ENCODE peak calls at places on chromosomes 16 and 17, in six cellular contexts. One of them, this sample, is unnamed. For H3K9me3, the result is how much of the 10 kb centered on the place peaks cover.

GRCh38 chr17:57589151-57590034 is 155.7 kb downstream of the CCDC182 start:
- DNase-seq in lung: no peak
- DNase-seq in neural progenitor cell: no peak
- DNase-seq in A549: no peak
- DNase-seq in ascending aorta: no peak
- DNase-seq in HAP-1: no peak
- DNase-seq in this sample: no peak

GRCh38 chr17:19448341-19449268 is 37.6 kb downstream of the RNF112 start:
- DNase-seq in A549: peak
- DNase-seq in neural progenitor cell: no peak
- DNase-seq in ascending aorta: peak
- DNase-seq in lung: no peak
- DNase-seq in HAP-1: peak
- DNase-seq in this sample: peak

GRCh38 chr16:80511824-80512223 is 29.0 kb upstream of the DYNLRB2 start:
- DNase-seq in ascending aorta: no peak
- DNase-seq in lung: no peak
- DNase-seq in neural progenitor cell: no peak
- DNase-seq in HAP-1: no peak
- DNase-seq in A549: no peak
- DNase-seq in this sample: no peak

GRCh38 chr16:53768593-53768992 is 64.6 kb downstream of the FTO start:
- DNase-seq in neural progenitor cell: no peak
- DNase-seq in lung: peak
- DNase-seq in HAP-1: peak
- DNase-seq in ascending aorta: no peak
- DNase-seq in A549: peak
- DNase-seq in this sample: no peak

GRCh38 chr17:70091005-70091568 is 16.1 kb downstream of the KCNJ16 start:
- DNase-seq in ascending aorta: no peak
- DNase-seq in neural progenitor cell: no peak
- DNase-seq in HAP-1: no peak
- DNase-seq in A549: no peak
- DNase-seq in lung: no peak
- DNase-seq in this sample: no peak

GRCh38 chr17:41547921-41548843 is 20.1 kb upstream of the KRT19 start:
- DNase-seq in HAP-1: no peak
- DNase-seq in neural progenitor cell: no peak
- DNase-seq in lung: peak
- DNase-seq in A549: peak
- DNase-seq in ascending aorta: peak
- DNase-seq in this sample: peak

GRCh38 chr17:54102246-54102645 is 279.5 kb downstream of the KIF2B start:
- DNase-seq in A549: no peak
- DNase-seq in lung: no peak
- DNase-seq in HAP-1: no peak
- DNase-seq in neural progenitor cell: no peak
- DNase-seq in ascending aorta: no peak
- DNase-seq in this sample: no peak

GRCh38 chr17:75691371-75692290 is 24.5 kb downstream of the SAP30BP start:
- DNase-seq in lung: no peak
- DNase-seq in ascending aorta: no peak
- DNase-seq in HAP-1: no peak
- DNase-seq in A549: no peak
- DNase-seq in neural progenitor cell: peak
- DNase-seq in this sample: peak

GRCh38 chr17:80101946-80102706 is 745 bp downstream of the GAA start:
- DNase-seq in A549: no peak
- DNase-seq in HAP-1: no peak
- DNase-seq in neural progenitor cell: peak
- DNase-seq in ascending aorta: no peak
- DNase-seq in lung: no peak
- DNase-seq in this sample: no peak

GRCh38 chr16:84916850-84917249 is 94.5 kb downstream of the ZDHHC7 start:
- DNase-seq in ascending aorta: no peak
- DNase-seq in HAP-1: no peak
- DNase-seq in neural progenitor cell: no peak
- DNase-seq in A549: no peak
- DNase-seq in lung: no peak
- DNase-seq in this sample: no peak

GRCh38 chr17:82237083-82237745 is 8.4 kb downstream of the SLC16A3 start:
- DNase-seq in ascending aorta: no peak
- DNase-seq in A549: no peak
- DNase-seq in HAP-1: no peak
- DNase-seq in lung: no peak
- DNase-seq in neural progenitor cell: no peak
- DNase-seq in this sample: no peak

GRCh38 chr16:23141033-23141432 is 8.2 kb downstream of the USP31 start:
- DNase-seq in lung: no peak
- DNase-seq in A549: no peak
- DNase-seq in HAP-1: no peak
- DNase-seq in neural progenitor cell: no peak
- DNase-seq in ascending aorta: no peak
- DNase-seq in this sample: no peak

GRCh38 chr16:58651965-58652348 is 22.3 kb upstream of the CNOT1 start:
- DNase-seq in neural progenitor cell: no peak
- DNase-seq in A549: no peak
- DNase-seq in ascending aorta: no peak
- DNase-seq in lung: no peak
- DNase-seq in HAP-1: no peak
- DNase-seq in this sample: no peak

GRCh38 chr17:22507823-22508222 is 815.5 kb downstream of the KCNJ18 start:
- DNase-seq in HAP-1: no peak
- DNase-seq in ascending aorta: no peak
- DNase-seq in A549: peak
- DNase-seq in lung: no peak
- DNase-seq in neural progenitor cell: no peak
- DNase-seq in this sample: no peak
- H3K9me3 ChIP-seq in HAP-1: under half
- H3K9me3 ChIP-seq in ascending aorta: under half
- H3K9me3 ChIP-seq in A549: under half
- H3K9me3 ChIP-seq in lung: under half
- H3K9me3 ChIP-seq in neural progenitor cell: under half
- H3K9me3 ChIP-seq in this sample: under half

GRCh38 chr16:35510701-35511100 is 2051.3 kb downstream of the TP53TG3F start:
- DNase-seq in A549: no peak
- DNase-seq in HAP-1: no peak
- DNase-seq in lung: no peak
- DNase-seq in neural progenitor cell: no peak
- DNase-seq in ascending aorta: no peak
- DNase-seq in this sample: no peak

GRCh38 chr16:35506898-35507194 is 2047.4 kb downstream of the TP53TG3F start:
- DNase-seq in lung: no peak
- DNase-seq in neural progenitor cell: no peak
- DNase-seq in HAP-1: no peak
- DNase-seq in ascending aorta: no peak
- DNase-seq in A549: no peak
- DNase-seq in this sample: no peak

DNA sequence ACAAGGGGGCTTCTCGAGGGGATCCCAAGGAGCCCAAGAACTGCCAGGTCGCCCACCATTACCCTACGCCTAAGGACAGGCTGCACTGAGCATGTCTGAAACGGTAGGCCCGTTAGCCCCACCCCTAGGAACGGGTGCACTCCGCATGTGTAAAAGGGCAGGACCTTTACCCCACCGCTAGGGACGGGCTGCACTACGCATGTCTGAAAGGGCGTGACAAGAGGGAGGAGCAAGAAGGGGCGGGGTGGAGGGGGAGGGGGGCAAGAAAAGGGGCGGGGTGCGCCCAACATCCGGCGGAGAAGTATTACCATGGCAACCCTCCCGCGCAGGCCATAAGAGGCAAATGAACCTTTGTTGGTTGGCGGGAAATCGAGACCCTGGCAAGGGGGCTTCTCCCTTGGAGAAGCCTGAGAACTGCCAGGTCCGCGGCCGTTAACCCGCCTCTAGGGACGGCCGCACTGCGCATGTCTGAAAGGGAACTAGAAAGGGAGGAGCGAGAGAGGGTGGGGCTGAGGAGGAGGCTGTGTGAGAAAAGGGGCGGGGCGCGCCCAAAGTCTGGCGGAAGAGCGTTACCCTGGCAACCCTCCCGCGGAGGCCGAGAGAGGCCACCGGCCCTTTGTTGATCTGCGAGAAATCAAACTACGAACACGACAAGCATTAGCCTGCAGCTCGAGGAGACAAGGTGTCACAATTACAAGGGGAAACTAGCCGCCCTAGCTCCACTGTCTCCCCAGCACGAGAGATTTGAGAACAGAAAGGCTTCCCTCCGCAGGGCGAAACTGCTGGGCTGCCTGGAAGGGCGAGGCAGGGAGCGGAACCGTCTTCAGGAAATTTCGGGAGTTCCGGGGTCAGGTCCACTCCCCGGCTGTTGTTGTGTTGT is 2046.8 kb downstream of the TP53TG3F start:
- DNase-seq in A549: peak
- DNase-seq in lung: no peak
- DNase-seq in HAP-1: no peak
- DNase-seq in neural progenitor cell: no peak
- DNase-seq in ascending aorta: no peak
- DNase-seq in this sample: no peak
- H3K9me3 ChIP-seq in A549: under half
- H3K9me3 ChIP-seq in lung: under half
- H3K9me3 ChIP-seq in HAP-1: under half
- H3K9me3 ChIP-seq in neural progenitor cell: under half
- H3K9me3 ChIP-seq in ascending aorta: under half
- H3K9me3 ChIP-seq in this sample: under half

GRCh38 chr17:37025847-37026533 is 77.2 kb downstream of the AATF start:
- DNase-seq in lung: no peak
- DNase-seq in ascending aorta: no peak
- DNase-seq in neural progenitor cell: no peak
- DNase-seq in HAP-1: no peak
- DNase-seq in A549: no peak
- DNase-seq in this sample: no peak
- H3K9me3 ChIP-seq in lung: under half
- H3K9me3 ChIP-seq in ascending aorta: under half
- H3K9me3 ChIP-seq in neural progenitor cell: under half
- H3K9me3 ChIP-seq in HAP-1: under half
- H3K9me3 ChIP-seq in A549: under half
- H3K9me3 ChIP-seq in this sample: under half

DNA sequence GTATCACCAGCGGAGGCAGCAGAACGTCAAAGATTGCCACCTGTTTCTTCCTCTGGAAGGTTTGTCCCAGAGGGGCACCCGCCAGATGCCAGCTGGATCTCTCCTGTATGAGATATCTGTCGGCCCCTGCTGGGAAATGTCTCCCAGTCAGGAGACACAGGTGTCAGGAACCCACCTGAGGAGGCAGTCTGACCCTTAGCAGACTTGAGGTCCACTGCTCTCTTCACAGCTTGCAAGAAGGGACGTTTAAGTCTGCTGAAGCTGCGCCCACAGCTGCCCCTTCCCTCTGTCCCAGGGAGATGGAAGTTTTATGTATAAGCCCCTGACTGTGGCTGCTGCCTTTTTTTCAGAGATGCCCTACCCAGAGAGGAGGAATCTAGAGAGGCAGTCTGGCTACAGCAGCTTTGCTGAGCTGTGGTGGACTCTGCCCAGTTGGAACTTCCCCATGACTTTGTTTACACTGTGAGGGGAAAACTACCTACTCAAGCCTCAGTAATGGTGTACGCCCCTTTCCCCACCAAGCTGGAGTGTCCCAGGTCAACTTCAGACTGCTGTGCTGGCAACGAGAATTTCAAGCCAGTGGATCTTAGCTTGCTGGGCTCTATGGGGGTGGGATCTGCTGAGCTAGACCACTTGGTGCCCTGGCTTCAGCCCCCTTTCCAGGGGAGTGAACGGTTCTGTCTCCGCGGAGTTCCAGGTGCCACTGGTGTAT is 92.9 kb downstream of the PHKB start:
- DNase-seq in neural progenitor cell: no peak
- DNase-seq in A549: no peak
- DNase-seq in lung: no peak
- DNase-seq in HAP-1: no peak
- DNase-seq in ascending aorta: no peak
- DNase-seq in this sample: no peak
- H3K9me3 ChIP-seq in neural progenitor cell: under half
- H3K9me3 ChIP-seq in A549: under half
- H3K9me3 ChIP-seq in lung: under half
- H3K9me3 ChIP-seq in HAP-1: under half
- H3K9me3 ChIP-seq in ascending aorta: under half
- H3K9me3 ChIP-seq in this sample: under half

GRCh38 chr16:3038896-3039295 is 2.2 kb upstream of the BICDL2 start:
- DNase-seq in lung: no peak
- DNase-seq in HAP-1: no peak
- DNase-seq in ascending aorta: no peak
- DNase-seq in neural progenitor cell: no peak
- DNase-seq in A549: no peak
- DNase-seq in this sample: no peak

GRCh38 chr16:3035972-3036725 is 595 bp downstream of the BICDL2 start:
- DNase-seq in HAP-1: no peak
- DNase-seq in A549: no peak
- DNase-seq in lung: no peak
- DNase-seq in neural progenitor cell: no peak
- DNase-seq in ascending aorta: no peak
- DNase-seq in this sample: no peak

GRCh38 chr16:3035289-3035971 is 1.3 kb downstream of the BICDL2 start:
- DNase-seq in A549: no peak
- DNase-seq in ascending aorta: no peak
- DNase-seq in HAP-1: no peak
- DNase-seq in neural progenitor cell: no peak
- DNase-seq in lung: no peak
- DNase-seq in this sample: no peak

GRCh38 chr16:3038256-3038655 is 1.5 kb upstream of the BICDL2 start:
- DNase-seq in neural progenitor cell: no peak
- DNase-seq in ascending aorta: no peak
- DNase-seq in A549: no peak
- DNase-seq in HAP-1: no peak
- DNase-seq in lung: peak
- DNase-seq in this sample: peak

DNA sequence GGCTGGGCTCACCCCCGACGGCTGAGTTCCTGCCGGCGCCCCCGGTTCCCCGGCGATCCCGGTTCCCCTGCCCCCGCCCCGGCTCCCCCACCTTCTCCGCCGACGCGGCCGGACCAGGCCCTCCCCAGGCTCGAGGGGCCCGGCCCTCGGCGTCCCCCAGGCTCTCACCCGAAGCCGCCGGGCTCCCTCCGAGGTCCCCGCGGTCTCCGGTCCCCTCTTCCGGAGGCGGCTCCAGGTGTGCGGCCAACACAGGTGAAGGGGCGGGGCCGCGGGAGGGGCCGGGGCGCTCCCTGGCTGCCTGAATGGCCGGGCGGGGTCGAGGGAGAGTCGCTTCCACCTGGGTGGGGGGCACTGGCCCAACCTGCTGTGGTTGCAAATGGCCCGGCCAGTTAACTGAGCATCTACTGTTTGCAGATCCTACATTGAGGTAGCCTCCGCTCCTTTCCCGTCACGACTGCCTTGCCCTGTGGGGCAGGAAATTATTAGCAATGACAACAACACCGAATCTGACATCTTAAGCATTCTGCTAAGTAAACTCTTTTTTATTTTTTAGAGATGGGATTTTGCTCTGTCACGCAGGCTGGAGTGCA is at the start of gene BICDL2:
- DNase-seq in lung: no peak
- DNase-seq in HAP-1: no peak
- DNase-seq in A549: no peak
- DNase-seq in ascending aorta: no peak
- DNase-seq in neural progenitor cell: no peak
- DNase-seq in this sample: no peak
- H3K9me3 ChIP-seq in lung: under half
- H3K9me3 ChIP-seq in HAP-1: under half
- H3K9me3 ChIP-seq in A549: under half
- H3K9me3 ChIP-seq in ascending aorta: under half
- H3K9me3 ChIP-seq in neural progenitor cell: under half
- H3K9me3 ChIP-seq in this sample: under half

This sample was measured in breast epithelium.